ENCODE peak calls at places on chromosome 21, in nine cellular contexts. X, K, L, P, I, J, E, Y and B are unnamed samples.

GRCh38 chr21:15031790-15032357 is 32.9 kb downstream of the NRIP1 start:
- DNase-seq in Y (no peak), X (no peak), P (peak; percentile 90), K (no peak), E (no peak), J (no peak), I (no peak), L (no peak), B (no peak)

GRCh38 chr21:42056996-42057689 is 14.0 kb upstream of the UMODL1 start:
- DNase-seq in J (no peak), L (no peak), X (peak; percentile 33), P (peak; percentile 98), K (peak; percentile 84), E (peak; percentile 77), Y (no peak), I (no peak), B (no peak)

GRCh38 chr21:35932232-35932911 is 128.0 kb downstream of the SETD4 start:
- DNase-seq in X (no peak), J (no peak), K (peak; percentile 80), I (no peak), Y (no peak), L (no peak), P (peak; percentile 90), E (peak; percentile 79), B (no peak)

GRCh38 chr21:41802684-41803083 is 35.8 kb upstream of the RIPK4 start:
- DNase-seq in I (peak; percentile 77), E (no peak), X (no peak), K (no peak), J (no peak), Y (no peak), L (no peak), P (peak; percentile 38), B (no peak)

GRCh38 chr21:14366998-14367397 is 15.9 kb downstream of the HSPA13 start:
- DNase-seq in J (no peak), E (no peak), L (no peak), Y (no peak), I (no peak), P (no peak), X (no peak), K (no peak), B (no peak)

GRCh38 chr21:26127918-26128317 is 42.7 kb downstream of the APP start:
- DNase-seq in E (no peak), P (peak; percentile 55), X (no peak), K (no peak), I (no peak), J (no peak), L (no peak), Y (no peak), B (no peak)

GRCh38 chr21:41641821-41642368 is 125.0 kb downstream of the RIPK4 start:
- DNase-seq in I (no peak), J (no peak), L (no peak), K (peak; percentile 49), E (peak; percentile 71), X (no peak), P (peak; percentile 93), Y (no peak), B (no peak)

GRCh38 chr21:29232601-29233541 is 65.9 kb upstream of the BACH1 start:
- DNase-seq in Y (no peak), K (no peak), L (peak; percentile 70), P (peak; percentile 70), I (no peak), J (no peak), X (no peak), E (peak; percentile 32), B (no peak)

GRCh38 chr21:31347435-31348032 is 3.5 kb upstream of the TIAM1 start:
- DNase-seq in L (no peak), X (no peak), P (no peak), Y (no peak), K (no peak), J (no peak), E (peak; percentile 40), I (no peak), B (no peak)

GRCh38 chr21:31349208-31349607 is 5.1 kb upstream of the TIAM1 start:
- DNase-seq in Y (no peak), P (no peak), E (no peak), K (no peak), X (no peak), J (no peak), I (no peak), L (no peak), B (no peak)

GRCh38 chr21:31346256-31346821 is 2.3 kb upstream of the TIAM1 start:
- DNase-seq in L (no peak), P (peak; percentile 42), K (no peak), E (no peak), I (no peak), J (no peak), Y (no peak), X (no peak), B (no peak)

GRCh38 chr21:31351438-31351837 is 7.4 kb upstream of the TIAM1 start:
- DNase-seq in I (no peak), K (no peak), E (peak; percentile 60), Y (no peak), J (no peak), P (peak; percentile 46), L (no peak), X (no peak), B (no peak)

GRCh38 chr21:31348188-31348587 is 4.1 kb upstream of the TIAM1 start:
- DNase-seq in J (no peak), K (no peak), X (no peak), Y (no peak), I (no peak), P (no peak), L (no peak), E (no peak), B (no peak)
- H3K27ac ChIP-seq in J (no peak overlapping the region), K (no peak overlapping the region), X (no peak overlapping the region), Y (no peak overlapping the region), I (no peak overlapping the region), P (no peak overlapping the region), L (no peak overlapping the region), E (no peak overlapping the region), B (no peak overlapping the region)

DNA sequence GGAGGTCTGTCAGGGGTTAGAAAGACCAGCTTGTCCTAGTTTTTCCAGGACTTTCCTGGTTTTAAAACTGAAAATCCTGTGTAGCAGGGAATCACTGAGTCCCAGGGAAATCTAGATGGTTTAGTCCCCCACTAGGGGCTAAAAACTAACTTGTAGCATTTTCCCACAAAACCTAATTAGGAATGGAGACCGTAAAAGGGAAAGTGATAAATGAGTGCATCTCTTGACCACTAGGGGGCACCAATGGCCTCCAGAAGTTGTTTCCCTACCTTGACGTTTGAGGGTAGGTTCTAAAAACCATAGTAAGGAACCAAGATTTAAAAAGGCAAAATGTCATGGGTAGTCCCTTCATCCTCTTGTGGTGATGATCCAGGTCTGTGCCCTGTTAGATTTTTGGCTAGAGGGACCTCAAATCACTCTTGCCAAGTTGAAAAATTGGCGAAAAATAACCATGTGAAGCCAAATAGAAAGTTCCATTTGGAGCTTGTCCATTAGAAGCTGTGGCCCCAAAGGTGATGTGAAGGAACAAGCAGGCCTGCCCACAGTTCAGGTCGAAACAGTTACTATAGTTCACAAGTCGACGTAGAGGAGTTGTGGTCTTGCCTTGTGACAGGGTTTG is 24.5 kb downstream of the CLIC6 start:
- DNase-seq in L (no peak), P (peak; percentile 63), E (peak; percentile 74), K (peak; percentile 39), Y (peak; percentile 60), J (no peak), X (no peak), I (peak; percentile 56), B (peak; percentile 41)
- H3K27ac ChIP-seq in L (no peak overlapping the region), P (no peak overlapping the region), E (peak overlapping the region; percentile 62), K (no peak overlapping the region), Y (no peak overlapping the region), J (no peak overlapping the region), X (no peak overlapping the region), I (no peak overlapping the region), B (no peak overlapping the region)

GRCh38 chr21:45836694-45837670 is 144.6 kb upstream of the COL6A1 start:
- DNase-seq in I (no peak), K (no peak), J (no peak), P (no peak), X (no peak), L (no peak), E (no peak), Y (no peak), B (no peak)

GRCh38 chr21:45836268-45836655 is 145.3 kb upstream of the COL6A1 start:
- DNase-seq in X (no peak), Y (no peak), I (no peak), E (no peak), J (no peak), L (no peak), K (no peak), P (peak; percentile 12), B (no peak)

GRCh38 chr21:45834026-45834715 is 147.4 kb upstream of the COL6A1 start:
- DNase-seq in I (no peak), L (no peak), J (no peak), P (no peak), K (no peak), Y (no peak), E (no peak), X (no peak), B (no peak)

GRCh38 chr21:45834821-45835293 is 146.7 kb upstream of the COL6A1 start:
- DNase-seq in E (no peak), I (no peak), J (no peak), X (no peak), Y (no peak), L (no peak), P (no peak), K (no peak), B (no peak)

GRCh38 chr21:45835301-45836267 is 146.0 kb upstream of the COL6A1 start:
- DNase-seq in P (no peak), I (no peak), E (no peak), L (no peak), J (no peak), Y (no peak), K (no peak), X (no peak), B (no peak)
- H3K27ac ChIP-seq in P (no peak overlapping the region), I (no peak overlapping the region), E (no peak overlapping the region), L (no peak overlapping the region), J (no peak overlapping the region), Y (no peak overlapping the region), K (no peak overlapping the region), X (no peak overlapping the region), B (no peak overlapping the region)

GRCh38 chr21:39388038-39388810 is 39.3 kb upstream of the HMGN1 start:
- DNase-seq in E (peak; percentile 94), K (no peak), X (peak; percentile 89), P (peak; percentile 54), L (peak; percentile 94), J (peak; percentile 96), Y (peak; percentile 88), I (peak; percentile 93), B (peak; percentile 43)

GRCh38 chr21:39390212-39390765 is 41.4 kb upstream of the HMGN1 start:
- DNase-seq in P (no peak), Y (no peak), L (peak; percentile 26), I (no peak), E (no peak), X (no peak), J (no peak), K (no peak), B (no peak)

GRCh38 chr21:39387461-39388037 is 38.7 kb upstream of the HMGN1 start:
- DNase-seq in X (peak; percentile 95), I (peak; percentile 95), Y (peak; percentile 91), P (peak; percentile 61), J (peak; percentile 97), L (no peak), K (peak; percentile 72), E (peak; percentile 95), B (peak; percentile 33)

GRCh38 chr21:39386899-39387298 is 38.0 kb upstream of the HMGN1 start:
- DNase-seq in E (no peak), L (no peak), J (no peak), I (no peak), X (no peak), Y (no peak), P (no peak), K (no peak), B (no peak)

DNA sequence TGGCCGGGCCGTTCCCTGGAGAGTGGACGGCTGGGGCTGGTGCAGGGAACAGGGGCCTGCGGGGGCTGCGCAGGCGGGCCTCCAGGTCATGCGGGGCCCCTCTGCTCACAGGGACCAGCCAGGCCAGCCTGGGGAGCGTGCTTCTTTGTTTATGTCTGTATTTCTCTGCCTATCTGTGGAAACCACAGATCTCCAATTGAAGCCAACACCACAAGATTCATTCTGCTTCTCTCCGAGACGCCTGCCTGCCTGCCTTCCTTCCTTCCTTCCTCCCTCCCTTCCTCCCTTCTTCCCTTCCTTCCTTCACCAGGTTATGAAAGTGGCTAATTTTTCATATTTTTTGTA is 39.9 kb upstream of the HMGN1 start:
- DNase-seq in E (no peak), I (no peak), X (no peak), Y (no peak), J (no peak), P (no peak), K (no peak), L (no peak), B (no peak)
- H3K27ac ChIP-seq in E (no peak overlapping the region), I (no peak overlapping the region), X (no peak overlapping the region), Y (no peak overlapping the region), J (no peak overlapping the region), P (no peak overlapping the region), K (no peak overlapping the region), L (no peak overlapping the region), B (peak overlapping the region; percentile 48)